ENCODE peak calls at places on chromosomes 2 and 18, in eight cellular contexts. V is cardiac muscle cell; Z is stimulated activated CD4-positive, alpha-beta T cell treated with anti-CD3 and anti-CD28 coated beads, Interleukin-2, amount 100 ng/mL, for 48 hours; U is GM12891; H is tibial artery; C is stimulated activated CD8-positive, alpha-beta memory T cell treated with anti-CD3 and anti-CD28 coated beads, Interleukin-15, amount 100 ng/mL, for 1 hour; E is stimulated activated naive CD8-positive, alpha-beta T cell treated with anti-CD3 and anti-CD28 coated beads, Interleukin-15, amount 100 ng/mL, for 72 hours; D is neural progenitor cell. L is an unnamed sample.

GRCh38 chr18:32595735-32596134 is 125.1 kb upstream of the GAREM1 start:
- DNase-seq in E (no peak), C (no peak), D (peak), V (no peak), H (no peak), U (no peak), Z (no peak), L (no peak)

GRCh38 chr2:193024791-193025190 is 830.1 kb upstream of the TMEFF2 start:
- DNase-seq in E (no peak), U (no peak), V (no peak), C (no peak), H (no peak), D (no peak), Z (no peak), L (no peak)

GRCh38 chr2:164178835-164179470 is 442.3 kb downstream of the GRB14 start:
- DNase-seq in U (no peak), C (no peak), Z (no peak), E (no peak), H (no peak), D (no peak), V (no peak), L (no peak)

GRCh38 chr2:233400341-233400740 is 46.0 kb downstream of the DGKD start:
- DNase-seq in C (no peak), Z (no peak), V (no peak), H (no peak), U (no peak), E (no peak), D (no peak), L (no peak)

GRCh38 chr18:22594155-22594690 is 176.5 kb upstream of the CTAGE1 start:
- DNase-seq in V (no peak), Z (no peak), H (no peak), E (no peak), C (no peak), U (no peak), D (no peak), L (no peak)

GRCh38 chr18:63586431-63586830 is 712 bp upstream of the SERPINB13 start:
- DNase-seq in D (no peak), C (no peak), E (no peak), Z (no peak), V (no peak), H (no peak), U (no peak), L (no peak)

GRCh38 chr18:12011199-12011961 is 30.1 kb downstream of the IMPA2 start:
- DNase-seq in D (no peak), V (no peak), U (no peak), Z (no peak), E (no peak), H (no peak), C (no peak), L (no peak)

GRCh38 chr2:236969075-236969474 is 116.6 kb upstream of the COPS8 start:
- DNase-seq in V (no peak), Z (no peak), U (no peak), E (no peak), C (no peak), H (no peak), D (no peak), L (no peak)

GRCh38 chr2:46181789-46182530 is 115.2 kb upstream of the EPAS1 start:
- DNase-seq in V (no peak), U (no peak), D (no peak), H (no peak), Z (no peak), C (no peak), E (no peak), L (no peak)

GRCh38 chr2:197576631-197577030 is 60.8 kb downstream of the MOB4 start:
- DNase-seq in D (no peak), Z (no peak), U (no peak), V (peak), H (peak), E (no peak), C (no peak), L (no peak)

GRCh38 chr2:31168291-31168690 is 30.1 kb upstream of the GALNT14 start:
- DNase-seq in D (no peak), V (no peak), E (no peak), Z (no peak), C (no peak), U (no peak), H (no peak), L (no peak)

GRCh38 chr2:172533687-172534086 is 22.2 kb upstream of the PDK1 start:
- DNase-seq in Z (no peak), E (no peak), D (no peak), U (no peak), C (no peak), H (no peak), V (no peak), L (no peak)

GRCh38 chr2:169637620-169638019 is 53.5 kb downstream of the PPIG start:
- DNase-seq in D (no peak), Z (no peak), C (no peak), U (no peak), H (no peak), V (peak), E (no peak), L (no peak)

GRCh38 chr2:9707008-9707407 is 76.2 kb upstream of the YWHAQ start:
- DNase-seq in D (no peak), C (no peak), E (no peak), U (no peak), V (no peak), H (no peak), Z (no peak), L (no peak)

GRCh38 chr18:2486426-2486825 is 84.9 kb downstream of the METTL4 start:
- DNase-seq in U (no peak), E (no peak), V (no peak), Z (no peak), D (no peak), H (no peak), C (no peak), L (no peak)

GRCh38 chr2:3299703-3300102 is 77.9 kb downstream of the EIPR1 start:
- DNase-seq in C (no peak), H (peak), Z (no peak), U (no peak), D (no peak), E (no peak), V (no peak), L (no peak)

GRCh38 chr2:23606968-23607367 is 222.0 kb downstream of the KLHL29 start:
- DNase-seq in Z (no peak), U (no peak), V (peak), D (no peak), C (no peak), H (no peak), E (no peak), L (no peak)

GRCh38 chr2:217366996-217367395 is 507.1 kb upstream of the TNP1 start:
- DNase-seq in U (no peak), C (no peak), E (no peak), H (no peak), Z (no peak), V (no peak), D (no peak), L (no peak)

GRCh38 chr2:239805043-239805329 is 220.2 kb downstream of the NDUFA10 start:
- DNase-seq in Z (no peak), E (no peak), D (no peak), C (no peak), H (no peak), U (no peak), V (no peak), L (no peak)

GRCh38 chr2:144424559-144425240 is 95.2 kb downstream of the ZEB2 start:
- DNase-seq in D (no peak), Z (no peak), E (no peak), C (no peak), V (no peak), H (no peak), U (no peak), L (no peak)

GRCh38 chr2:181440336-181440735 is 16.9 kb upstream of the ITGA4 start:
- DNase-seq in V (no peak), D (no peak), U (no peak), C (no peak), E (no peak), H (no peak), Z (no peak), L (peak)

GRCh38 chr2:119408221-119408619 is 23.4 kb upstream of the TMEM37 start:
- DNase-seq in C (no peak), Z (no peak), H (peak), D (no peak), U (no peak), E (no peak), V (no peak), L (no peak)

GRCh38 chr2:84077504-84077903 is 381.6 kb downstream of the SUCLG1 start:
- DNase-seq in C (no peak), H (no peak), V (peak), U (no peak), D (peak), Z (no peak), E (peak), L (peak)

GRCh38 chr2:74555610-74556103 is 1.1 kb downstream of the DOK1 start:
- DNase-seq in U (no peak), C (no peak), H (peak), Z (no peak), E (no peak), V (no peak), D (no peak), L (no peak)

GRCh38 chr2:18927525-18928232 is 338.3 kb upstream of the NT5C1B start:
- DNase-seq in H (no peak), Z (no peak), U (no peak), D (no peak), E (no peak), V (peak), C (no peak), L (no peak)

GRCh38 chr18:12990662-12990976 is 543 bp upstream of the CEP192 start:
- DNase-seq in V (no peak), Z (no peak), D (peak), C (no peak), U (no peak), E (no peak), H (no peak), L (no peak)

GRCh38 chr2:104043864-104044263 is 810.1 kb upstream of the POU3F3 start:
- DNase-seq in D (peak), U (no peak), V (no peak), Z (no peak), H (no peak), E (no peak), C (no peak), L (no peak)

GRCh38 chr18:46856975-46857374 is 60.3 kb downstream of the PIAS2 start:
- DNase-seq in E (no peak), V (peak), H (no peak), Z (no peak), U (no peak), C (no peak), D (no peak), L (peak)

L was measured in erythroblast.